ENCODE peak calls at places on chromosomes 7 and 10, in ten cellular contexts. G is stimulated activated CD8-positive, alpha-beta memory T cell treated with anti-CD3 and anti-CD28 coated beads, Interleukin-15, amount 100 ng/mL, for 24 hours; A is activated CD8-positive, alpha-beta T cell treated with anti-CD3 and anti-CD28 coated beads, Interleukin-2, amount 10 ng/mL, durations not matched to agents 7 days and 5 days; S is foreskin melanocyte; B is substantia nigra; C is Kasumi-1; J is activated CD8-positive, alpha-beta memory T cell treated with anti-CD3 and anti-CD28 coated beads for 24 hours; Y is A172; U is C1 segment of cervical spinal cord; Z is lower leg skin. D is an unnamed sample.

GRCh38 chr7:21562385-21562784 is 19.5 kb downstream of the DNAH11 start:
- DNase-seq in U (no peak), C (no peak), S (no peak), G (no peak), J (no peak), A (no peak), B (no peak), Y (no peak), Z (no peak), D (no peak)

GRCh38 chr10:52785418-52785817 is 12.8 kb upstream of the MBL2 start:
- DNase-seq in Z (no peak), S (no peak), U (no peak), J (no peak), G (no peak), B (no peak), Y (no peak), C (no peak), A (no peak), D (no peak)

GRCh38 chr7:28434510-28434909 is 22.2 kb downstream of the CREB5 start:
- DNase-seq in C (no peak), B (no peak), U (no peak), Z (no peak), A (no peak), Y (no peak), J (no peak), S (no peak), G (no peak), D (no peak)

GRCh38 chr10:22335204-22335956 is 9.9 kb upstream of the SPAG6 start:
- DNase-seq in U (no peak), A (peak; percentile 76), J (peak; percentile 83), B (no peak), C (no peak), Z (no peak), S (no peak), G (no peak), Y (no peak), D (peak; percentile 45)

GRCh38 chr10:99539820-99540219 is 7.1 kb downstream of the NKX2-3 start:
- DNase-seq in G (no peak), B (no peak), U (no peak), A (no peak), J (no peak), Y (no peak), S (no peak), C (no peak), Z (no peak), D (no peak)

GRCh38 chr10:92387289-92387940 is 96.4 kb downstream of the MARCHF5 start:
- DNase-seq in U (no peak), Y (peak; percentile 82), B (no peak), J (no peak), A (no peak), C (peak; percentile 79), Z (no peak), S (peak; percentile 54), G (no peak), D (no peak)

GRCh38 chr10:72331575-72332422 is 22.9 kb downstream of the DNAJB12 start:
- DNase-seq in A (peak; percentile 94), Z (peak; percentile 82), G (peak; percentile 65), J (peak; percentile 91), U (peak; percentile 95), C (peak; percentile 91), S (peak; percentile 60), B (peak; percentile 96), Y (no peak), D (peak; percentile 92)

GRCh38 chr10:21989453-21990154 is 13.9 kb downstream of the DNAJC1 start:
- DNase-seq in J (no peak), B (peak; percentile 47), A (peak; percentile 54), Z (no peak), C (peak; percentile 69), Y (peak; percentile 51), U (peak; percentile 41), S (peak; percentile 24), G (no peak), D (peak; percentile 43)

GRCh38 chr7:129773328-129773731 is 161.8 kb downstream of the NRF1 start:
- DNase-seq in Y (peak; percentile 13), U (no peak), C (no peak), J (no peak), Z (no peak), S (no peak), B (no peak), G (no peak), A (no peak), D (no peak)

GRCh38 chr10:116115797-116116196 is 157.2 kb downstream of the GFRA1 start:
- DNase-seq in A (no peak), U (no peak), G (no peak), S (no peak), C (no peak), Z (no peak), B (no peak), Y (no peak), J (no peak), D (no peak)

GRCh38 chr10:43362191-43362839 is 9.1 kb upstream of the FXYD4 start:
- DNase-seq in Y (no peak), J (peak; percentile 96), A (peak; percentile 99), C (no peak), B (peak; percentile 90), Z (peak; percentile 88), G (peak; percentile 92), U (peak; percentile 67), S (peak; percentile 87), D (peak; percentile 98)

GRCh38 chr10:71598673-71599072 is 120.9 kb downstream of the C10orf105 start:
- DNase-seq in B (peak; percentile 65), S (no peak), Y (no peak), C (no peak), U (peak; percentile 48), A (no peak), G (no peak), Z (peak; percentile 90), J (no peak), D (peak; percentile 75)

GRCh38 chr10:28201666-28202400 is 101.0 kb downstream of the MPP7 start:
- DNase-seq in U (no peak), S (no peak), Y (no peak), G (no peak), A (no peak), B (no peak), J (no peak), Z (no peak), C (no peak), D (no peak)

GRCh38 chr7:149367417-149367816 is 93.4 kb downstream of the ZNF777 start:
- DNase-seq in J (no peak), S (no peak), A (no peak), U (no peak), B (no peak), Y (peak; percentile 6), C (no peak), G (no peak), Z (no peak), D (no peak)